ENCODE peak calls at places on chromosomes 11 and 22, in four cellular contexts. T is GM12878, U is HCT116, A is hepatocyte. C is an unnamed sample.

GRCh38 chr11:75233688-75234295 is 6.8 kb upstream of the TPBGL start:
- DNase-seq in U (no peak), A (peak; percentile 81), T (no peak), C (peak; percentile 70)

GRCh38 chr22:31343235-31344191 is 2.6 kb downstream of the PATZ1 start:
- DNase-seq in A (peak; percentile 80), U (no peak), T (no peak), C (peak; percentile 43)

GRCh38 chr22:25747245-25747944 is 5.4 kb downstream of the MYO18B start:
- DNase-seq in T (no peak), A (peak; percentile 64), U (peak; percentile 45), C (no peak)

GRCh38 chr11:116375221-116375620 is 397.6 kb downstream of the BUD13 start:
- DNase-seq in T (no peak), U (no peak), A (no peak), C (no peak)

GRCh38 chr11:119808431-119809185 is 79.6 kb upstream of the NECTIN1 start:
- DNase-seq in A (no peak), U (no peak), T (no peak), C (no peak)

GRCh38 chr11:92383430-92383829 is 158.8 kb downstream of the FAT3 start:
- DNase-seq in U (no peak), T (no peak), A (no peak), C (no peak)

GRCh38 chr11:34154059-34154875 is 48.8 kb downstream of the NAT10 start:
- DNase-seq in T (peak; percentile 42), A (no peak), U (no peak), C (no peak)

GRCh38 chr11:128692750-128693578 is 908 bp upstream of the FLI1 start:
- DNase-seq in T (no peak), U (no peak), A (no peak), C (no peak)

GRCh38 chr11:35619754-35620640 is 1.7 kb downstream of the FJX1 start:
- DNase-seq in U (no peak), T (no peak), A (peak; percentile 40), C (peak; percentile 87)

GRCh38 chr11:111334495-111335123 is 36.3 kb downstream of the POU2AF3 start:
- DNase-seq in U (no peak), T (no peak), A (peak; percentile 74), C (no peak)

GRCh38 chr11:122128146-122128545 is 12.1 kb upstream of the BLID start:
- DNase-seq in T (no peak), U (no peak), A (no peak), C (no peak)

GRCh38 chr11:77351281-77351905 is 49.9 kb upstream of the GDPD4 start:
- DNase-seq in A (no peak), U (no peak), T (no peak), C (no peak)

GRCh38 chr11:19988598-19988997 is 171.7 kb downstream of the DBX1 start:
- DNase-seq in U (peak; percentile 13), A (peak; percentile 44), T (no peak), C (no peak)

GRCh38 chr22:16989915-16990314 is 18.1 kb downstream of the GAB4 start:
- DNase-seq in U (no peak), A (no peak), T (no peak), C (no peak)

GRCh38 chr11:100674212-100674611 is 12.9 kb upstream of the ARHGAP42 start:
- DNase-seq in U (no peak), A (no peak), T (no peak), C (no peak)

GRCh38 chr11:121615506-121615905 is 162.7 kb upstream of the SORL1-AS1 start:
- DNase-seq in U (no peak), T (no peak), A (no peak), C (no peak)

GRCh38 chr11:123054301-123055065 is 7.5 kb downstream of the HSPA8 start:
- DNase-seq in A (peak; percentile 88), T (no peak), U (peak; percentile 56), C (peak; percentile 94)

GRCh38 chr22:31337178-31337577 is 9.0 kb downstream of the PATZ1 start:
- DNase-seq in T (no peak), U (no peak), A (peak; percentile 65), C (no peak)

GRCh38 chr22:32841175-32841574 is 39.7 kb downstream of the TIMP3 start:
- DNase-seq in T (no peak), A (no peak), U (no peak), C (no peak)

GRCh38 chr11:132862918-132863317 is 669.4 kb downstream of the OPCML start:
- DNase-seq in T (no peak), U (no peak), A (no peak), C (no peak)

GRCh38 chr11:45384711-45385241 is 98.6 kb upstream of the SYT13 start:
- DNase-seq in A (no peak), U (no peak), T (no peak), C (no peak)

GRCh38 chr11:126265801-126266200 is 2.9 kb downstream of the SRPRA start:
- DNase-seq in A (no peak), U (no peak), T (no peak), C (peak; percentile 40)

DNA sequence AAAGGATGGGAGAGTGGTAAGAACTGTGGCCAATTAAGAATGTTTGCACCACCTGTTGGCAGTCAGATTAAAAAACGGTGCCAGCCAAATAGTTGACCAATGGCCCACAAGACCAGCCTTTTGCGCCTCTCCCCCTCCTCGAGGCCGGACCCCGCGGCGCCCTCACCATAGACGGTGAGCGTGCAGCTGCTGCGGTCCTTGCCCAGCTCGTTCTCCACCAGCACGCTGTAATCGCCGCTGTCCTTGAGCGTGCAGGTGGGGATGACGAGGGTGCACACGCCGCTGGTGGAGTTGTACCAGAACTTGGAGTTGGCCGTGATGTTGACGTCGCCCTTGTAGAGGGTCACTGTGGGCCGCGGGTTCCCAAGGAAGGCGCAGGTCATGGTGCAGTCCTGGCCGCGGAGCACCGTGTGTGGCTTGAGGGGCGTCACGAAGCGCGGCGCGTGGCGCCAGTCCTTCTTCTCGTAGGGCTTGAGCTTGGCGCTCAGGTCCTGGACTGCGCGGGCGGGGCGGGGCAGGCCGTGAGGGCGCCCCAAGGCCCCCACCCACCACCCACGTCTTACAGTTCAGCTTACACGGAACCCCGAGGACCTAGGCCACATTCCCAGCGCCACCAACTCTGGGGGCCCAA is 7.2 kb downstream of the TMEM86A start:
- DNase-seq in T (no peak), U (no peak), A (no peak), C (no peak)
- TF ChIP-seq EZH2 in T (no peak), U (no peak), A (no peak), C (no peak)

GRCh38 chr11:32431657-32432056 is 3.7 kb downstream of the WT1 start:
- DNase-seq in T (no peak), A (no peak), U (no peak), C (no peak)

GRCh38 chr11:32429477-32429876 is 5.9 kb downstream of the WT1 start:
- DNase-seq in A (no peak), T (no peak), U (no peak), C (no peak)

GRCh38 chr11:32432565-32433248 is 2.6 kb downstream of the WT1 start:
- DNase-seq in A (no peak), T (no peak), U (no peak), C (no peak)

GRCh38 chr11:32428665-32429293 is 6.6 kb downstream of the WT1 start:
- DNase-seq in T (no peak), U (no peak), A (no peak), C (no peak)

DNA sequence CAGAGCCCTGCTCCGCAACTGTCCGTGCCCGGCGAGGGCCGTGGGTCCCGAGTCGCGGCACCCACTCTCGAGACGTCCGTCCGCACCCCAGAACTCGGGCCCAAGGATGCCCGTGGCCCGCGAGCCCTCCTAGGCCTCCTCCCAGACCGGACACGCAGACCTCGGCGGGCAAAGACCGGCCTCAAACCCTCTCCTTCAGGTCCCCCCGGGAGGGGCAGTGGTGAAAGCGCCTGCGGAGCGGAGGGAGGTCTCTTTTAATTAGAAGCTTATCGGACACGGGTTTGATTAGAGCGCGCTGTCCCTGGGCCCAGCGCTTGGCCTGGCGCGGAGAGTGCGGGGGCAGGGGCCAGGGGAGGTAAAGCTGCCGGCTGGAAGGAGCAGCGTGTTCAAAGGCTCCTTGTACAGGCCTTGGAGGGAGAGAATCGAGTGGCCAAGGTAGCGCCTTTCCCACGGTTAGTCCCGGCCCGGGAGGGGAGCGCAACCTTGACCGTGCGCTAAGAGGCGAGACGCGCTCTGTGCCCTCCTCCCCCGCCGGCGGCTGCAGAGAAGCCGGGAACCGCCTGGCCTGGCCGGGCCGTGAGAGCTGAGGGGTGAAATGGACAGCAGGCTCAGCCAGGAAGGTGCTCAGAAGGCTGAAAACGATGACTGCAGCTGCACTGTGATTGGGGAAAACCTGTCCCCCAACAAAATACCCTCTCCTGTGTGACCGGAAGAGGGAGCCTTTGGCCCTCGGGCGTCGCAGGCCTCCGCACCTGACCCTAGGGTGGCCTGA is 4.6 kb downstream of the WT1 start:
- DNase-seq in T (no peak), A (no peak), U (no peak), C (no peak)
- TF ChIP-seq CTCF in T (no peak), A (peak; percentile 18), U (no peak), C (no peak)

GRCh38 chr22:19757985-19758895 is 2.3 kb upstream of the TBX1 start:
- DNase-seq in U (no peak), T (no peak), A (no peak), C (no peak)

GRCh38 chr22:19759994-19760651 is 455 bp upstream of the TBX1 start:
- DNase-seq in U (no peak), T (no peak), A (no peak), C (no peak)

GRCh38 chr22:19758896-19759458 is 1.6 kb upstream of the TBX1 start:
- DNase-seq in A (no peak), U (no peak), T (no peak), C (no peak)

GRCh38 chr22:19760652-19761002 is at the start of gene TBX1:
- DNase-seq in A (no peak), U (no peak), T (no peak), C (no peak)

DNA sequence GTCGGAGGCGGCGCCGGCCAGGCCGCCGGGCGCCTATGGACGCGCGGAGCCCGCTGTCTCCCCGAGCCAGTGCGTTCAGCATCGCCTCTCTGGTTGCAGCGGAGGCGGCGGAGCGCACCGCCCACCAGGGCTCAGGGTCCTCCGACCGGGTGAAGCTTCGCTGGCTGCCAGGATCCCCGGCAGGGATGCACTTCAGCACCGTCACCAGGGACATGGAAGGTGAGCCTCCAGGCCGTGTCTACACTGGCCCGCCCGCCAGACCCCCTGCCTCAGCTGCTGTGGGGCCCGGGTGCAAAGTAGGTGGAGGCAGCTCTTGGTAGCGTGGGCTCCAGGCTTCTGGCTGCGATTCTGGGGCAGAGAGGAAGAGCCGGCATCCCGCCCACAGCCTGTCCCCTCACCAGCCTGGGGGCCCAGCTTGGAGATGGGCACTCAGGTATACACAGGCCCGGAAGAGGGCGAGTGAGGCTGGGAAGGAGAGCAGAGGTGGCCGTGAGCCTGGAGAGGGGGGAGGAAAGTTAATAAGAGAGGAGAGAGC is 1.1 kb upstream of the TBX1 start:
- DNase-seq in T (no peak), U (no peak), A (no peak), C (peak; percentile 38)
- TF ChIP-seq EZH2 in T (no peak), U (no peak), A (peak; percentile 99), C (no peak)

DNA sequence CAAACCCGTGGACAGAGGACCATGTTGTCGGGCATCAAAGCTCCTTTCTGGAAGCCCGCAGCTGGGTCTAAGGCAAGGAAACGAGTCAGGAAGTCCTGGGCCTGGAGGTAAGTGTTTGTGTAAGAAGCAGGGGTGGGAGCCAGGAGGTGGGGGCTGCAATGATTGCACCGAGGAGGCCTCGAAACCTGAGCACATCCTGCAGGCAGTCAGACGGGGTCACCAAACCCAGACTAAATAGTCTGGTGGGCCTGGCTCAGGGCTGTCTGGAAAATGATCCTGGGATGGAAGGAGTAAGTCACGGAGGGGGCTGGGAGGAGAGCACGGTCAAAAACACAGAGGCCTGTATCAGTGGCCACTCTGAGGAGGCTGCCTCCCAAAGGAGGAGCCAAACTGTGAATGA is 539.2 kb downstream of the MN1 start:
- DNase-seq in U (no peak), T (no peak), A (no peak), C (no peak)
- TF ChIP-seq CTCF in U (no peak), T (no peak), A (no peak), C (no peak)